ENCODE peak calls at places on chromosomes 2 and 18, in four cellular contexts. V is GM23248, H is PC-3, D is hepatocyte. I is an unnamed sample.

GRCh38 chr2:78568921-78569320 is 456.6 kb upstream of the REG3G start:
- DNase-seq in V (no peak), H (no peak), D (no peak), I (no peak)

GRCh38 chr2:113181491-113182051 is 7.8 kb downstream of the PSD4 start:
- DNase-seq in V (no peak), H (no peak), D (no peak), I (no peak)

GRCh38 chr2:235638541-235639192 is 144.8 kb downstream of the AGAP1 start:
- DNase-seq in V (no peak), H (peak; percentile 15), D (no peak), I (no peak)

GRCh38 chr18:56000041-56000440 is 412.0 kb upstream of the TCF4 start:
- DNase-seq in V (peak; percentile 53), H (no peak), D (no peak), I (no peak)

GRCh38 chr2:54424555-54425163 is 31.5 kb upstream of the SPTBN1 start:
- DNase-seq in V (no peak), H (no peak), D (no peak), I (no peak)

GRCh38 chr2:54503192-54503591 is 47.1 kb downstream of the SPTBN1 start:
- DNase-seq in V (peak; percentile 43), H (peak; percentile 39), D (peak; percentile 32), I (peak; percentile 67)

GRCh38 chr2:240197439-240198139 is 57.1 kb upstream of the OTOS start:
- DNase-seq in V (no peak), H (no peak), D (no peak), I (no peak)

GRCh38 chr2:37676274-37676673 is 4.8 kb upstream of the CDC42EP3 start:
- DNase-seq in V (peak; percentile 77), H (peak; percentile 88), D (no peak), I (no peak)

GRCh38 chr18:35618289-35618688 is 36.7 kb downstream of the GALNT1 start:
- DNase-seq in V (no peak), H (no peak), D (no peak), I (no peak)

GRCh38 chr2:211181626-211182025 is 625.2 kb downstream of the CPS1 start:
- DNase-seq in V (no peak), H (peak; percentile 44), D (peak; percentile 5), I (no peak)

GRCh38 chr2:121089005-121089510 is 195.9 kb downstream of the TFCP2L1 start:
- DNase-seq in V (no peak), H (no peak), D (no peak), I (no peak)

GRCh38 chr2:98518106-98518505 is 73.4 kb downstream of the INPP4A start:
- DNase-seq in V (peak; percentile 34), H (peak; percentile 43), D (no peak), I (peak; percentile 32)

GRCh38 chr2:168515502-168515901 is 59.4 kb downstream of the CERS6 start:
- DNase-seq in V (peak; percentile 91), H (peak; percentile 47), D (no peak), I (no peak)

GRCh38 chr18:79819951-79820351 is 22.2 kb downstream of the KCNG2 start:
- DNase-seq in V (no peak), H (no peak), D (no peak), I (no peak)

GRCh38 chr2:217897816-217898806 is 104.7 kb downstream of the TNS1 start:
- DNase-seq in V (no peak), H (no peak), D (peak; percentile 40), I (no peak)

GRCh38 chr2:233803292-233803911 is 25.3 kb downstream of the MROH2A start:
- DNase-seq in V (no peak), H (no peak), D (no peak), I (no peak)

GRCh38 chr2:151881342-151881741 is 53.1 kb upstream of the ARL5A start:
- DNase-seq in V (no peak), H (no peak), D (no peak), I (no peak)

GRCh38 chr2:38565333-38565732 is 37.4 kb downstream of the HNRNPLL start:
- DNase-seq in V (no peak), H (no peak), D (no peak), I (no peak)

GRCh38 chr2:100278986-100279385 is 43.3 kb downstream of the LONRF2 start:
- DNase-seq in V (no peak), H (no peak), D (no peak), I (peak; percentile 85)

GRCh38 chr18:68925268-68925667 is 127.4 kb downstream of the CCDC102B start:
- DNase-seq in V (peak; percentile 23), H (peak; percentile 9), D (peak; percentile 22), I (no peak)

GRCh38 chr2:71460595-71461303 is 7.4 kb downstream of the DYSF start:
- DNase-seq in V (peak; percentile 59), H (peak; percentile 48), D (no peak), I (no peak)

GRCh38 chr18:68693091-68693815 is 21.7 kb downstream of the TMX3 start:
- DNase-seq in V (no peak), H (no peak), D (no peak), I (no peak)

GRCh38 chr2:23828986-23829385 is 97.9 kb downstream of the ATAD2B start:
- DNase-seq in V (peak; percentile 43), H (peak; percentile 6), D (no peak), I (no peak)

GRCh38 chr2:64700133-64700809 is 46.6 kb upstream of the SERTAD2 start:
- DNase-seq in V (peak; percentile 72), H (peak; percentile 56), D (no peak), I (no peak)

GRCh38 chr2:128372621-128373341 is 54.1 kb upstream of the HS6ST1 start:
- DNase-seq in V (no peak), H (no peak), D (no peak), I (peak; percentile 22)

GRCh38 chr2:42142476-42143184 is 26.5 kb upstream of the EML4 start:
- DNase-seq in V (peak; percentile 42), H (peak; percentile 24), D (peak; percentile 57), I (no peak)
- H3K27ac ChIP-seq in V (peak overlapping the region; percentile 84), H (peak overlapping the region; percentile 81), D (peak overlapping the region; percentile 96), I (no peak overlapping the region)

GRCh38 chr2:27282892-27283291 is 663 bp downstream of the TRIM54 start:
- DNase-seq in V (no peak), H (peak; percentile 53), D (no peak), I (no peak)
- H3K4me3 ChIP-seq in V (no peak overlapping the region), H (no peak overlapping the region), D (no peak overlapping the region), I (no peak overlapping the region)

DNA sequence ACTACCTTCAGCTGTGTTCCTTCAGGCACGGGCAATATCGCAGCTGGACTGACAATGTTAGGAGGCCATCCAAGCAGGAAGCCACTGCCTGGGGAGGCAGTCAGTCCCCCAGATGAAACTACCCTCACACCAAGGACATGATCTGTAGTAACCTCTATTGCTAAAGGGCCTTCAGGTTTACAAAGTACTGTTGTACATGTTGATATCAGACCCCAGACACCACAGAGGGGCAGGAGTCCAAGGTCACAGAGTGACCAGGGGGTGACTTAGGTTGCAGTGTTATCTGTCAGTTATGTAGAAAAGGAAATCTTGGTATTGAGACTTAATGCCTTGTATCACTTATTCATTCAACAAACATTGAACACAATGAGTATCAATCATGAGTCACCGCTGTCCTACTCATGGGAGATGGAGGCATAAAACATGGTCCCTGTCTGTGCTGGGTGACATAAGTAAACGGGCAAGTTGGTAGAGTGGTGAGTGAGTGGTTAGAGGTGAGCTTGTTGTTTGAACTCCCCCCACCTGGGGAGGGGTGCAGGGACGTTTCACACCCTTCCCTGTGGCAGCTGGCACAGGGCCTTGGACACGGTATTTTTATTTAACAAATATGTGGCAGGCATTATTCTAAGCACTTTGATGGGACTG is 7.1 kb downstream of the CABLES1 start:
- DNase-seq in V (peak; percentile 56), H (peak; percentile 90), D (no peak), I (no peak)
- TF ChIP-seq EZH2 in V (no peak), H (no peak), D (no peak), I (no peak)

GRCh38 chr2:201806442-201806841 is at the start of gene CDK15:
- DNase-seq in V (peak; percentile 65), H (no peak), D (peak; percentile 68), I (no peak)
- H3K27ac ChIP-seq in V (peak within 1 kb of the TSS; percentile 68), H (no peak within 1 kb of the TSS), D (peak within 1 kb of the TSS; percentile 74), I (no peak within 1 kb of the TSS)

GRCh38 chr2:60079562-60079961 is 473.9 kb downstream of the BCL11A start:
- DNase-seq in V (no peak), H (no peak), D (no peak), I (no peak)
- H3K4me3 ChIP-seq in V (no peak overlapping the region), H (no peak overlapping the region), D (no peak overlapping the region), I (no peak overlapping the region)

DNA sequence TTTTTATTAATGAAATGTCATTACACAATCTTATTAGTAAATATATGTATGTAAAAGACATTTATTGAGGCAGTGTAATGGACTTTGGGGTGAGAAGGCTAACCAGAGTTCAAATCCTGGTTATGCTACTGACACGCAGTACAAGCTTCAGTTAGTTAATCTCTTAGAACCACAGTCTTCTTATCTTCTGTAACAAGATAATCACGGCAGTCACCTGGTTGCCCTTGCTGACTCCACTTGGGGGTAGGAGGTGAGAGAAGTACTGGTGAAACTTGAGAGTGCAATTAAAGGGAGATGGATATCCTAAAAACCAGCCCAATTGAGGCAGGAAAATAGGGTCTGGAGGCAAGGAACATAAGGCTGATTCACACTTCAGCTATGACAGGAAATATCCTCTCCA is 21.2 kb downstream of the SKA1 start:
- DNase-seq in V (no peak), H (no peak), D (no peak), I (no peak)
- TF ChIP-seq EZH2 in V (no peak), H (no peak), D (no peak), I (no peak)

GRCh38 chr2:238857929-238858328 is 10.0 kb downstream of the TWIST2 start:
- DNase-seq in V (peak; percentile 59), H (no peak), D (no peak), I (no peak)
- H3K27ac ChIP-seq in V (peak overlapping the region; percentile 96), H (no peak overlapping the region), D (no peak overlapping the region), I (no peak overlapping the region)

GRCh38 chr18:26376106-26376505 is 149.9 kb downstream of the TAF4B start:
- DNase-seq in V (no peak), H (no peak), D (no peak), I (no peak)
- H3K4me3 ChIP-seq in V (no peak overlapping the region), H (no peak overlapping the region), D (no peak overlapping the region), I (no peak overlapping the region)